ENCODE peak calls at places on chromosome 19, in seven cellular contexts. One of them, this sample, is unnamed.
A peak's percentile ranks its signal among the peaks of the same experiment; 100 is the strongest.

GRCh38 chr19:27735314-27735713 is 1477.6 kb downstream of the UQCRFS1 start:
- DNase-seq in GM23248: no peak
- DNase-seq in transverse colon: no peak
- DNase-seq in heart right ventricle: no peak
- DNase-seq in NB4: no peak
- DNase-seq in lower lobe of right lung: no peak
- DNase-seq in hepatocyte: no peak
- DNase-seq in this sample: no peak

GRCh38 chr19:33830264-33830663 is 33.6 kb downstream of the KCTD15 start:
- DNase-seq in GM23248: no peak
- DNase-seq in transverse colon: no peak
- DNase-seq in heart right ventricle: no peak
- DNase-seq in NB4: no peak
- DNase-seq in lower lobe of right lung: no peak
- DNase-seq in hepatocyte: no peak
- DNase-seq in this sample: no peak

GRCh38 chr19:38250821-38251563 is 5.2 kb downstream of the PPP1R14A start:
- DNase-seq in GM23248: peak; percentile 28
- DNase-seq in transverse colon: peak; percentile 81
- DNase-seq in heart right ventricle: peak; percentile 88
- DNase-seq in NB4: no peak
- DNase-seq in lower lobe of right lung: peak; percentile 56
- DNase-seq in hepatocyte: peak; percentile 80
- DNase-seq in this sample: peak; percentile 73

GRCh38 chr19:13091400-13092161 is 11.1 kb downstream of the LYL1 start:
- DNase-seq in GM23248: peak; percentile 85
- DNase-seq in transverse colon: no peak
- DNase-seq in heart right ventricle: peak; percentile 64
- DNase-seq in NB4: peak; percentile 57
- DNase-seq in lower lobe of right lung: no peak
- DNase-seq in hepatocyte: peak; percentile 77
- DNase-seq in this sample: peak; percentile 96

GRCh38 chr19:15421726-15422260 is 3.0 kb upstream of the AKAP8L start:
- DNase-seq in GM23248: no peak
- DNase-seq in transverse colon: no peak
- DNase-seq in heart right ventricle: peak; percentile 68
- DNase-seq in NB4: no peak
- DNase-seq in lower lobe of right lung: no peak
- DNase-seq in hepatocyte: no peak
- DNase-seq in this sample: no peak

GRCh38 chr19:47107201-47107952 is 6.2 kb downstream of the ZC3H4 start:
- DNase-seq in GM23248: peak; percentile 70
- DNase-seq in transverse colon: no peak
- DNase-seq in heart right ventricle: no peak
- DNase-seq in NB4: peak; percentile 72
- DNase-seq in lower lobe of right lung: no peak
- DNase-seq in hepatocyte: peak; percentile 72
- DNase-seq in this sample: no peak

GRCh38 chr19:3276341-3276799 is 51.9 kb downstream of the CELF5 start:
- DNase-seq in GM23248: no peak
- DNase-seq in transverse colon: peak; percentile 72
- DNase-seq in heart right ventricle: no peak
- DNase-seq in NB4: no peak
- DNase-seq in lower lobe of right lung: peak; percentile 52
- DNase-seq in hepatocyte: peak; percentile 72
- DNase-seq in this sample: no peak

GRCh38 chr19:32129141-32129540 is 216.3 kb upstream of the ZNF507 start:
- DNase-seq in GM23248: no peak
- DNase-seq in transverse colon: no peak
- DNase-seq in heart right ventricle: no peak
- DNase-seq in NB4: no peak
- DNase-seq in lower lobe of right lung: no peak
- DNase-seq in hepatocyte: peak; percentile 14
- DNase-seq in this sample: no peak

GRCh38 chr19:48249502-48250014 is 6.2 kb downstream of the CARD8 start:
- DNase-seq in GM23248: no peak
- DNase-seq in transverse colon: peak; percentile 58
- DNase-seq in heart right ventricle: peak; percentile 42
- DNase-seq in NB4: peak; percentile 100
- DNase-seq in lower lobe of right lung: peak; percentile 75
- DNase-seq in hepatocyte: no peak
- DNase-seq in this sample: no peak
- H3K4me3 ChIP-seq in GM23248: no peak overlapping the region
- H3K4me3 ChIP-seq in transverse colon: peak overlapping the region; percentile 40
- H3K4me3 ChIP-seq in heart right ventricle: peak overlapping the region; percentile 22
- H3K4me3 ChIP-seq in NB4: peak overlapping the region; percentile 77
- H3K4me3 ChIP-seq in lower lobe of right lung: peak overlapping the region; percentile 53
- H3K4me3 ChIP-seq in hepatocyte: no peak overlapping the region
- H3K4me3 ChIP-seq in this sample: no peak overlapping the region

GRCh38 chr19:10018786-10019185 is 5.5 kb downstream of the RDH8 start:
- DNase-seq in GM23248: no peak
- DNase-seq in transverse colon: no peak
- DNase-seq in heart right ventricle: no peak
- DNase-seq in NB4: no peak
- DNase-seq in lower lobe of right lung: no peak
- DNase-seq in hepatocyte: no peak
- DNase-seq in this sample: no peak

GRCh38 chr19:10021863-10022262 is 8.6 kb downstream of the RDH8 start:
- DNase-seq in GM23248: no peak
- DNase-seq in transverse colon: no peak
- DNase-seq in heart right ventricle: no peak
- DNase-seq in NB4: no peak
- DNase-seq in lower lobe of right lung: no peak
- DNase-seq in hepatocyte: no peak
- DNase-seq in this sample: no peak

GRCh38 chr19:10019246-10019645 is 6.0 kb downstream of the RDH8 start:
- DNase-seq in GM23248: peak; percentile 40
- DNase-seq in transverse colon: no peak
- DNase-seq in heart right ventricle: no peak
- DNase-seq in NB4: no peak
- DNase-seq in lower lobe of right lung: no peak
- DNase-seq in hepatocyte: no peak
- DNase-seq in this sample: no peak

GRCh38 chr19:10021446-10021845 is 8.2 kb downstream of the RDH8 start:
- DNase-seq in GM23248: no peak
- DNase-seq in transverse colon: no peak
- DNase-seq in heart right ventricle: no peak
- DNase-seq in NB4: no peak
- DNase-seq in lower lobe of right lung: no peak
- DNase-seq in hepatocyte: no peak
- DNase-seq in this sample: no peak

GRCh38 chr19:10020851-10021250 is 7.6 kb downstream of the RDH8 start:
- DNase-seq in GM23248: no peak
- DNase-seq in transverse colon: no peak
- DNase-seq in heart right ventricle: no peak
- DNase-seq in NB4: no peak
- DNase-seq in lower lobe of right lung: no peak
- DNase-seq in hepatocyte: no peak
- DNase-seq in this sample: no peak
- H3K4me3 ChIP-seq in GM23248: no peak overlapping the region
- H3K4me3 ChIP-seq in transverse colon: no peak overlapping the region
- H3K4me3 ChIP-seq in heart right ventricle: no peak overlapping the region
- H3K4me3 ChIP-seq in NB4: no peak overlapping the region
- H3K4me3 ChIP-seq in lower lobe of right lung: no peak overlapping the region
- H3K4me3 ChIP-seq in hepatocyte: no peak overlapping the region
- H3K4me3 ChIP-seq in this sample: no peak overlapping the region

GRCh38 chr19:56637976-56638555 is 4.9 kb upstream of the SMIM17 start:
- DNase-seq in GM23248: peak; percentile 81
- DNase-seq in transverse colon: no peak
- DNase-seq in heart right ventricle: peak; percentile 79
- DNase-seq in NB4: peak; percentile 85
- DNase-seq in lower lobe of right lung: no peak
- DNase-seq in hepatocyte: peak; percentile 70
- DNase-seq in this sample: peak; percentile 91

GRCh38 chr19:56633021-56633420 is 9.9 kb upstream of the SMIM17 start:
- DNase-seq in GM23248: no peak
- DNase-seq in transverse colon: no peak
- DNase-seq in heart right ventricle: no peak
- DNase-seq in NB4: no peak
- DNase-seq in lower lobe of right lung: no peak
- DNase-seq in hepatocyte: no peak
- DNase-seq in this sample: no peak
- H3K4me3 ChIP-seq in GM23248: no peak overlapping the region
- H3K4me3 ChIP-seq in transverse colon: no peak overlapping the region
- H3K4me3 ChIP-seq in heart right ventricle: no peak overlapping the region
- H3K4me3 ChIP-seq in NB4: no peak overlapping the region
- H3K4me3 ChIP-seq in lower lobe of right lung: no peak overlapping the region
- H3K4me3 ChIP-seq in hepatocyte: no peak overlapping the region
- H3K4me3 ChIP-seq in this sample: no peak overlapping the region

DNA sequence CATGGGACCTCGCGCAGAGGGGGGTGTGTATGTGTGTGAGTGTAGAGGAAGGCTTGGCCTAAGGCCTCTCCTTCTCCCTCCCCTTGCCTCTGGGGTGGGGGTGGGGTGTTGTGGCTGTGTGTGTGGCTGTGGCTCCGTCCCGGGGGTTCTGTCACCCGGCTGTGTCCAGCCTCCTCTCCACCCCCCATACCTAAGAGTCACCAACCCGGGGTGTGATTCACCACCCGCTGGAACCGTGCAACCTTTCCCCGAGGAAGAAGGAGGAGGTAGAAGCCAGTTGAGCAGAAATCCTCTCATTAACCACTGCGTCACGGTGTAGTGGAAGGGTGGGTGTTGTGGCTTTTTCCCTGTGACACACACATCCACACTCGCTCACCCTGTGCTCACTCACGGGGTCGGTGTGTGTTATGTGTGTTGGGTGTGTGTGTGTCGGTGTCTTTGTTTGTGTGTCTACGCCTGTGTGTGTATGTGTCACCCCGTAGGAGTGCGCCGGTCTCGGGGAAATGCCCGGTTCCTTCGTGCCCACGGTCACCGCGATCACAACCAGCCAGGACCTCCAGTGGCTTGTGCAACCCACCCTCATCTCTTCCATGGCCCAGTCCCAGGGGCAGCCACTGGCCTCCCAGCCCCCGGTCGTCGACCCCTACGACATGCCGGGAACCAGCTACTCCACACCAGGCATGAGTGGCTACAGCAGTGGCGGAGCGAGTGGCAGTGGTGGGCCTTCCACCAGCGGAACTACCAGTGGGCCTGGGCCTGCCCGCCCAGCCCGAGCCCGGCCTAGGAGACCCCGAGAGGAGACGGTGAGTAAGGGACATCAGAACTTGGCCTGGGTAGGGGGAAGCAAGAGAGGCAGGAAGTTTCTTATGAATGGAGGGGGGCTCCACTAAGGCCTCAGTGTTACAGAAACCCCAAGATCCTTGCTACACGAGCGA is 2.6 kb downstream of the FOSB start:
- DNase-seq in GM23248: peak; percentile 90
- DNase-seq in transverse colon: peak; percentile 41
- DNase-seq in heart right ventricle: no peak
- DNase-seq in NB4: no peak
- DNase-seq in lower lobe of right lung: no peak
- DNase-seq in hepatocyte: peak; percentile 44
- DNase-seq in this sample: peak; percentile 51
- H3K4me3 ChIP-seq in GM23248: peak overlapping the region; percentile 96
- H3K4me3 ChIP-seq in transverse colon: peak overlapping the region; percentile 78
- H3K4me3 ChIP-seq in heart right ventricle: peak overlapping the region; percentile 45
- H3K4me3 ChIP-seq in NB4: no peak overlapping the region
- H3K4me3 ChIP-seq in lower lobe of right lung: peak overlapping the region; percentile 74
- H3K4me3 ChIP-seq in hepatocyte: no peak overlapping the region
- H3K4me3 ChIP-seq in this sample: peak overlapping the region; percentile 65

DNA sequence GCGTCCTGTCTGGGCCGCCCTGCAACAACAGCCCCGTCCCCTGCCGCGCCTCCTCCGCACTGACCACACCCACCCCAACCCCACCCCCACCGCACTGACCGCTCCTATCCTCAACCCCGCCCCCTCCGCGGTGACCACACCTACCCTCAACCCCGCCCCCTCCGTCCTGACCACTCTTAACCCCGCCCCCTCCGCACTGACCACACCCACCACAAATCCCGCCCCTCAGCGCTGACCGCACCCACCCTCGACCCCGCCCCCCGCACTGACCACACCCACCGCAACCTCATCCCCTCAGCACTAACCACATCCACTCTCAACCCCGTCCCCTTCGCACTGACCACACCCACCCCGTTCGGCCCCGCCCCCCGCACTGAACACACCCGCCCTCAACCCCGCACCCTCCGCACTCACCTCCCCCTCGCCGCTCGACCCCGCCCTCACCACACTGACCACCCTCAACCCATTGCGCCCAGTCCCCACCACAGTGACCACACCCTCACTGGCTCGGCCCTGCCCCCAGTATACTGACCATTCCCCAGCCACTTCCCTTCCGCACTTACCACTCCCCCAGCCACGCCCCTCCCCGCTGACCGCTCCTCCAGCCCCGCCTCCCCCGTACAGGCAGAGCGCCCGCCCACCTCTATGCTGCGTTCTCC is 8.2 kb downstream of the F2RL3 start:
- DNase-seq in GM23248: peak; percentile 95
- DNase-seq in transverse colon: peak; percentile 95
- DNase-seq in heart right ventricle: peak; percentile 96
- DNase-seq in NB4: peak; percentile 86
- DNase-seq in lower lobe of right lung: peak; percentile 93
- DNase-seq in hepatocyte: peak; percentile 96
- DNase-seq in this sample: peak; percentile 99
- H3K4me3 ChIP-seq in GM23248: peak overlapping the region; percentile 71
- H3K4me3 ChIP-seq in transverse colon: peak overlapping the region; percentile 57
- H3K4me3 ChIP-seq in heart right ventricle: peak overlapping the region; percentile 56
- H3K4me3 ChIP-seq in NB4: peak overlapping the region; percentile 25
- H3K4me3 ChIP-seq in lower lobe of right lung: peak overlapping the region; percentile 63
- H3K4me3 ChIP-seq in hepatocyte: peak overlapping the region; percentile 60
- H3K4me3 ChIP-seq in this sample: peak overlapping the region; percentile 97

GRCh38 chr19:1168562-1168873 is 5.5 kb downstream of the SBNO2 start:
- DNase-seq in GM23248: no peak
- DNase-seq in transverse colon: no peak
- DNase-seq in heart right ventricle: no peak
- DNase-seq in NB4: no peak
- DNase-seq in lower lobe of right lung: no peak
- DNase-seq in hepatocyte: no peak
- DNase-seq in this sample: no peak
- H3K4me3 ChIP-seq in GM23248: no peak overlapping the region
- H3K4me3 ChIP-seq in transverse colon: peak overlapping the region; percentile 15
- H3K4me3 ChIP-seq in heart right ventricle: no peak overlapping the region
- H3K4me3 ChIP-seq in NB4: no peak overlapping the region
- H3K4me3 ChIP-seq in lower lobe of right lung: peak overlapping the region; percentile 46
- H3K4me3 ChIP-seq in hepatocyte: no peak overlapping the region
- H3K4me3 ChIP-seq in this sample: no peak overlapping the region

DNA sequence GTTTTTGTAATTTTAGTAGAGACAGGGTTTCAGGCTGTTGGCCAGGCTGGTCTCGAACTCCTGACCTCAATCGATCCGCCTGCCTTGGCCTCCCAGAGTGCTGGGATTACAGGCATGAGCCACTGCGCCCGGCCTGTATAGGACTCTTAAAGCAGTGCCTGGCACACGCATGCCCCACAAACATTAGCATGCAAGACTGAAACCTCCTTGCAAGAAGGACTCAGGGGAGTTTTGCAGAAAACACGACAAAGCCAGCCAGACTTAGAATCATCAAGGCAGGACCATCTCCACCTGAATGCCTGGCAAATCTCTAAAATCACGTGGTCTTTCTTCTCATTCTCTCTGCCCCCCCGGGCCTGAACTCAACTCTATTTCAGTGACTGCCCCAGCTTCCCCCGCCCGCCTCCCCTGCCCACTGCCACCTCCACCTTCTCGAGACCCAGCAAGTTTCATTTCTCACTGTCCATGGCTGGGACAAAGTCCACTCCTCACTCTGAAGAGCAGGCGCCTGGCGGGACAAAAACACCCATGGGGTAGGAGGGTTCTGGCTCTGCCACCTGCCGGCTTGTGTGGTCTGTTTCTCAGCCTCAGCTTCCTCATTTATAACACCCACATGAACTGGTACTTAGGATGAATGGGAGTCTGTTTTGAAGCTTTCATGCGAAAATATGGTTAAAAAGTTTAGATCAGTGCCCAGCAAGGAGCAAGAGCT is 2.4 kb downstream of the TICAM1 start:
- DNase-seq in GM23248: no peak
- DNase-seq in transverse colon: peak; percentile 59
- DNase-seq in heart right ventricle: no peak
- DNase-seq in NB4: peak; percentile 60
- DNase-seq in lower lobe of right lung: no peak
- DNase-seq in hepatocyte: peak; percentile 69
- DNase-seq in this sample: no peak
- H3K4me3 ChIP-seq in GM23248: peak overlapping the region; percentile 43
- H3K4me3 ChIP-seq in transverse colon: peak overlapping the region; percentile 28
- H3K4me3 ChIP-seq in heart right ventricle: no peak overlapping the region
- H3K4me3 ChIP-seq in NB4: no peak overlapping the region
- H3K4me3 ChIP-seq in lower lobe of right lung: no peak overlapping the region
- H3K4me3 ChIP-seq in hepatocyte: no peak overlapping the region
- H3K4me3 ChIP-seq in this sample: no peak overlapping the region